ENCODE peak calls at places on chromosome 5, in ten cellular contexts. R, F, N, M, Z, W, A, H, X and K are unnamed samples.
A peak's percentile ranks its signal among the peaks of the same experiment; 100 is the strongest.

GRCh38 chr5:145203193-145203592 is 631.9 kb downstream of the PRELID2 start:
- DNase-seq in X (no peak), N (no peak), W (no peak), R (peak; percentile 53), A (no peak), F (no peak), M (peak; percentile 33), H (no peak), Z (no peak), K (no peak)

GRCh38 chr5:165397521-165397920 is 1892.1 kb downstream of the MAT2B start:
- DNase-seq in F (no peak), H (no peak), M (no peak), N (no peak), X (no peak), A (no peak), Z (no peak), R (no peak), W (no peak), K (no peak)

GRCh38 chr5:62314431-62314830 is 8.4 kb downstream of the KIF2A start:
- DNase-seq in A (no peak), H (no peak), Z (no peak), W (no peak), F (no peak), N (no peak), X (no peak), M (no peak), R (no peak), K (no peak)

GRCh38 chr5:178207183-178207916 is 3.0 kb downstream of the HNRNPAB start:
- DNase-seq in M (peak; percentile 69), A (no peak), W (peak; percentile 18), R (peak; percentile 83), N (no peak), F (no peak), H (no peak), Z (no peak), X (no peak), K (peak; percentile 62)

GRCh38 chr5:8857051-8857450 is 688.8 kb downstream of the SEMA5A start:
- DNase-seq in W (no peak), N (peak; percentile 17), A (no peak), R (no peak), F (no peak), H (no peak), M (no peak), Z (no peak), X (no peak), K (no peak)

GRCh38 chr5:141850183-141850768 is 27.9 kb downstream of the PCDH1 start:
- DNase-seq in W (peak; percentile 39), R (peak; percentile 26), F (peak; percentile 46), M (peak; percentile 41), N (no peak), X (peak; percentile 35), Z (peak; percentile 29), A (peak; percentile 54), H (no peak), K (no peak)

GRCh38 chr5:148653840-148654781 is at the start of gene HTR4:
- DNase-seq in W (no peak), A (no peak), M (no peak), F (peak; percentile 16), Z (no peak), X (no peak), H (no peak), R (no peak), N (no peak), K (no peak)

GRCh38 chr5:129199308-129199707 is 104.8 kb downstream of the ISOC1 start:
- DNase-seq in Z (no peak), X (no peak), R (no peak), A (no peak), N (no peak), F (no peak), H (no peak), W (no peak), M (no peak), K (no peak)

GRCh38 chr5:55134053-55134722 is 25.8 kb upstream of the GPX8 start:
- DNase-seq in M (no peak), N (no peak), A (no peak), Z (no peak), F (no peak), R (no peak), W (peak; percentile 49), X (no peak), H (no peak), K (no peak)

GRCh38 chr5:25550793-25551192 is 906.0 kb upstream of the CDH10 start:
- DNase-seq in M (no peak), N (no peak), X (no peak), Z (no peak), W (no peak), R (no peak), F (no peak), H (no peak), A (no peak), K (no peak)

GRCh38 chr5:94021246-94021645 is 279.8 kb upstream of the POU5F2 start:
- DNase-seq in W (no peak), N (no peak), H (no peak), X (no peak), F (no peak), R (peak; percentile 57), M (peak; percentile 61), Z (no peak), A (no peak), K (no peak)

GRCh38 chr5:133906303-133906702 is 62.1 kb downstream of the C5orf15 start:
- DNase-seq in M (no peak), A (no peak), H (no peak), X (no peak), N (no peak), W (no peak), Z (no peak), F (no peak), R (no peak), K (no peak)

GRCh38 chr5:4570047-4571015 is 569.8 kb upstream of the ADAMTS16 start:
- DNase-seq in H (no peak), Z (no peak), N (no peak), A (no peak), R (no peak), F (no peak), M (no peak), W (no peak), X (no peak), K (no peak)

GRCh38 chr5:76867827-76868693 is 18.2 kb downstream of the S100Z start:
- DNase-seq in W (peak; percentile 75), F (peak; percentile 55), R (peak; percentile 84), M (peak; percentile 87), N (peak; percentile 55), A (peak; percentile 59), Z (peak; percentile 18), H (no peak), X (peak; percentile 72), K (no peak)

GRCh38 chr5:167853421-167853820 is 438.0 kb upstream of the WWC1 start:
- DNase-seq in X (no peak), A (no peak), M (peak; percentile 28), F (no peak), N (peak; percentile 5), W (no peak), R (peak; percentile 70), Z (no peak), H (no peak), K (no peak)

GRCh38 chr5:150001660-150002493 is 1.3 kb downstream of the HMGXB3 start:
- DNase-seq in R (peak; percentile 82), N (peak; percentile 51), M (peak; percentile 83), X (peak; percentile 59), W (peak; percentile 78), Z (peak; percentile 27), A (peak; percentile 44), H (no peak), F (peak; percentile 2), K (no peak)

GRCh38 chr5:103259705-103260355 is 1.3 kb downstream of the MACIR start:
- DNase-seq in H (no peak), F (peak; percentile 28), M (peak; percentile 48), N (no peak), X (no peak), Z (peak; percentile 4), W (peak; percentile 30), A (peak; percentile 33), R (peak; percentile 44), K (no peak)

GRCh38 chr5:173757279-173757678 is 130.9 kb upstream of the CPEB4 start:
- DNase-seq in F (no peak), R (no peak), N (no peak), X (no peak), Z (no peak), W (no peak), A (no peak), M (no peak), H (no peak), K (no peak)

GRCh38 chr5:102627311-102627710 is 127.8 kb upstream of the PAM start:
- DNase-seq in F (no peak), H (no peak), Z (no peak), A (no peak), N (no peak), X (no peak), R (peak; percentile 1), W (no peak), M (peak; percentile 17), K (no peak)

GRCh38 chr5:128228506-128228905 is 144.9 kb downstream of the SLC12A2 start:
- DNase-seq in W (no peak), X (no peak), R (peak; percentile 71), M (peak; percentile 57), A (no peak), F (no peak), N (peak; percentile 30), Z (no peak), H (no peak), K (no peak)

GRCh38 chr5:103487822-103488493 is 74.6 kb downstream of the NUDT12 start:
- DNase-seq in Z (no peak), R (no peak), W (no peak), N (no peak), M (no peak), X (no peak), F (no peak), A (no peak), H (no peak), K (no peak)

GRCh38 chr5:169258372-169259000 is 42.5 kb downstream of the SLIT3 start:
- DNase-seq in N (peak; percentile 69), F (no peak), W (no peak), A (no peak), Z (no peak), M (peak; percentile 24), X (no peak), H (no peak), R (peak; percentile 25), K (no peak)

GRCh38 chr5:6603643-6604042 is 29.2 kb downstream of the NSUN2 start:
- DNase-seq in Z (no peak), X (no peak), A (no peak), F (no peak), N (no peak), M (no peak), H (no peak), R (no peak), W (no peak), K (no peak)